ENCODE peak calls at places on chromosomes 11 and 22, in six cellular contexts. N is GM23248; O is cardiac muscle cell; M is neuronal stem cell; G is pancreas; S is naive thymus-derived CD4-positive, alpha-beta T cell. Z is an unnamed sample.

GRCh38 chr22:19607198-19608113 is 83.2 kb upstream of the CLDN5 start:
- DNase-seq in N (no peak), O (peak; percentile 10), M (no peak), G (peak; percentile 46), S (peak; percentile 82), Z (peak; percentile 60)

GRCh38 chr11:114074546-114075342 is 15.2 kb downstream of the ZBTB16 start:
- DNase-seq in N (no peak), O (no peak), M (no peak), G (no peak), S (no peak), Z (no peak)

GRCh38 chr11:103494491-103494890 is 385.3 kb downstream of the DYNC2H1 start:
- DNase-seq in N (peak; percentile 33), O (peak; percentile 13), M (no peak), G (no peak), S (no peak), Z (no peak)

GRCh38 chr11:69450064-69450856 is 31.2 kb upstream of the LINC01488 start:
- DNase-seq in N (no peak), O (no peak), M (no peak), G (no peak), S (no peak), Z (no peak)

GRCh38 chr11:46348986-46349401 is 1.7 kb downstream of the DGKZ start:
- DNase-seq in N (no peak), O (no peak), M (no peak), G (no peak), S (peak; percentile 49), Z (peak; percentile 87)

GRCh38 chr11:69352715-69353325 is 58.9 kb downstream of the MYEOV start:
- DNase-seq in N (peak; percentile 95), O (peak; percentile 74), M (no peak), G (no peak), S (no peak), Z (no peak)

GRCh38 chr11:120810251-120810650 is 213.7 kb upstream of the TBCEL start:
- DNase-seq in N (no peak), O (peak; percentile 18), M (no peak), G (no peak), S (no peak), Z (no peak)

GRCh38 chr11:34654491-34655334 is 33.8 kb downstream of the EHF start:
- DNase-seq in N (peak; percentile 75), O (peak; percentile 75), M (no peak), G (peak; percentile 63), S (no peak), Z (no peak)

GRCh38 chr11:22521226-22521625 is 104.4 kb downstream of the FANCF start:
- DNase-seq in N (peak; percentile 83), O (peak; percentile 9), M (no peak), G (no peak), S (no peak), Z (no peak)

GRCh38 chr11:30015725-30016449 is 943 bp downstream of the KCNA4 start:
- DNase-seq in N (no peak), O (no peak), M (no peak), G (no peak), S (no peak), Z (no peak)

GRCh38 chr22:45612451-45612901 is 59.2 kb upstream of the ATXN10 start:
- DNase-seq in N (peak; percentile 94), O (peak; percentile 72), M (no peak), G (no peak), S (no peak), Z (peak; percentile 22)

GRCh38 chr22:35705141-35705540 is 12.5 kb upstream of the APOL5 start:
- DNase-seq in N (peak; percentile 89), O (peak; percentile 87), M (no peak), G (no peak), S (no peak), Z (no peak)

GRCh38 chr11:124518900-124519541 is 24.4 kb downstream of the OR8B12 start:
- DNase-seq in N (peak; percentile 12), O (peak; percentile 65), M (no peak), G (no peak), S (no peak), Z (no peak)

GRCh38 chr22:23804781-23805291 is 18.1 kb downstream of the SMARCB1 start:
- DNase-seq in N (no peak), O (peak; percentile 75), M (no peak), G (no peak), S (no peak), Z (no peak)
- H3K36me3 ChIP-seq in N (peaks cover 18% of the 10 kb centered on the region), O (peaks cover 54% of the 10 kb centered on the region), M (peaks cover 55% of the 10 kb centered on the region), G (peaks cover 56% of the 10 kb centered on the region), S (peaks cover 68% of the 10 kb centered on the region), Z (peaks cover 60% of the 10 kb centered on the region)

GRCh38 chr11:32437406-32438345 is 2.3 kb upstream of the WT1 start:
- DNase-seq in N (no peak), O (no peak), M (no peak), G (no peak), S (no peak), Z (no peak)
- H3K4me3 ChIP-seq in N (no peak overlapping the region), O (peak overlapping the region; percentile 12), M (peak overlapping the region; percentile 59), G (no peak overlapping the region), S (no peak overlapping the region), Z (no peak overlapping the region)

GRCh38 chr11:102283088-102283487 is 34.2 kb upstream of the BIRC3 start:
- DNase-seq in N (peak; percentile 74), O (no peak), M (no peak), G (no peak), S (no peak), Z (no peak)

GRCh38 chr11:102287963-102288744 is 29.1 kb upstream of the BIRC3 start:
- DNase-seq in N (peak; percentile 88), O (peak; percentile 88), M (peak; percentile 40), G (peak; percentile 36), S (peak; percentile 51), Z (peak; percentile 79)

GRCh38 chr11:102280237-102280833 is 36.9 kb upstream of the BIRC3 start:
- DNase-seq in N (no peak), O (no peak), M (no peak), G (no peak), S (no peak), Z (no peak)

GRCh38 chr11:102286292-102286691 is 31.0 kb upstream of the BIRC3 start:
- DNase-seq in N (no peak), O (no peak), M (no peak), G (no peak), S (no peak), Z (no peak)

DNA sequence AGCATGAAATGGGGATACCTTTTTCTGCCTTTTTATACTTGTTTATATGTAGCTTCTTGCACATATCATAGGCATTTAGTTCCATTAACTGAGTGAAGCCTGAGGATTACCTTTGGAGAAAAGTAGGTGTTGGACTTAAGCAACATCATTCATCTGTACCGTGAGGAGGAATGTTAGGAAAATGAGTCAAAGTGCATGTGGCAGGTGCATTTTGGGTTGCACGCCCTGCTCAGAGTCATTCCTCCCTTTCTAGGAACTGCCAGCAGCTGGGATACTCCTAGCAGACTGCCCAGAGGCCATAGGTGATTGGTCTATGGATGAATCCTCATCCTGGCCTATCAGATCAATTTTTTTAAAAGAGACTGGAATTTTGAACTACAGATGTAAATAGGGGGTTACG is 33.3 kb upstream of the BIRC3 start:
- DNase-seq in N (no peak), O (no peak), M (no peak), G (no peak), S (no peak), Z (no peak)
- H3K27ac ChIP-seq in N (no peak overlapping the region), O (no peak overlapping the region), M (no peak overlapping the region), G (no peak overlapping the region), S (no peak overlapping the region), Z (no peak overlapping the region)

GRCh38 chr11:93807980-93808379 is 23.9 kb downstream of the MED17 start:
- DNase-seq in N (no peak), O (no peak), M (no peak), G (no peak), S (no peak), Z (no peak)
- H3K36me3 ChIP-seq in N (peaks cover 88% of the 10 kb centered on the region), O (peaks cover 77% of the 10 kb centered on the region), M (peaks cover 26% of the 10 kb centered on the region), G (peaks cover 53% of the 10 kb centered on the region), S (peaks cover 85% of the 10 kb centered on the region), Z (peaks cover 92% of the 10 kb centered on the region)

GRCh38 chr11:67397536-67397935 is 4.1 kb downstream of the PPP1CA start:
- DNase-seq in N (no peak), O (no peak), M (no peak), G (no peak), S (no peak), Z (no peak)
- H3K4me3 ChIP-seq in N (no peak overlapping the region), O (no peak overlapping the region), M (no peak overlapping the region), G (no peak overlapping the region), S (no peak overlapping the region), Z (no peak overlapping the region)

DNA sequence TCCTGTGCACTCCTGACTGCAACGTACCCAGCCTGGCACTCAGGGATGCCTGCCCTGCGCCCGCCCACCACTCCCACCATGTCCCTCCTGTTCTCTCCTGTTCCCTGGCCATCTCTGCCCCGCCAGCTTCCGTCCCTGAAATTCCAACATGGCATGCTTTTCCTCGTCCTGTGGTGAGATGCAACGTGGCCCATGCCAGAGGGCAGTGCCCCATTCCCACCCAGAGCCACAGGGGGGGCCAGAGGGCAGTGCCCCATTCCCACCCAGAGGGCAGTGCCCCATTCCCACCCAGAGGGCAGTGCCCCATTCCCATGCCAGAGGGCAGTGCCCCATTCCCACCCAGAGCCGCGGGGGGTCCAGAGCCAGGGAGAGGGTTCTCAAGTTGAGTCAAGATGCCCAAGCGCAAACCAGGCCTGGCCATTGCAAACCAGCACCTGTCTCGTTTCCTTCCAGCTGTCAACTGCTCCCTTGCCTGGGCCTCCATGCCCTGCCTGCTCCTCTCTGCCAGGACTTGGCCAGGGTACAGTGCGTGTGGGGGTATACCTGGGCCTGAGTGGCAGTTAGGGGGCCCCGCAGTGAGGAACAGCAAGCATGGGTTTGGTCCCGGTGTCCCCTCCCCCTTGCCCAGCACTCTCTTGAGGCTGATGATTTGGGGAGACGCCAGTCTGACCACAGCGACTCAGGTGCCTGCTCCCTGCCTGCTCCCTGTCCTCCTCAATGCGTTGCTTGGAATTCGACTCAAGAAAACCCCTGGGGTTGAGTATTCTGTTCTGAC is 14.6 kb downstream of the B3GAT1 start:
- DNase-seq in N (no peak), O (no peak), M (no peak), G (no peak), S (no peak), Z (no peak)
- H3K27ac ChIP-seq in N (no peak overlapping the region), O (no peak overlapping the region), M (no peak overlapping the region), G (no peak overlapping the region), S (no peak overlapping the region), Z (no peak overlapping the region)

GRCh38 chr22:43136801-43137200 is 6.4 kb downstream of the MCAT start:
- DNase-seq in N (no peak), O (no peak), M (no peak), G (no peak), S (no peak), Z (no peak)
- H3K36me3 ChIP-seq in N (peaks cover 6% of the 10 kb centered on the region), O (peaks cover 30% of the 10 kb centered on the region), M (peaks cover 55% of the 10 kb centered on the region), G (peaks cover 50% of the 10 kb centered on the region), S (peaks cover 67% of the 10 kb centered on the region), Z (peaks cover 31% of the 10 kb centered on the region)

GRCh38 chr11:44968510-44968909 is 17.8 kb upstream of the TP53I11 start:
- DNase-seq in N (no peak), O (no peak), M (no peak), G (no peak), S (no peak), Z (no peak)
- H3K4me3 ChIP-seq in N (no peak overlapping the region), O (no peak overlapping the region), M (no peak overlapping the region), G (no peak overlapping the region), S (no peak overlapping the region), Z (no peak overlapping the region)

Z was measured in CD4-positive, CD25-positive, alpha-beta regulatory T cell.